ENCODE peak calls at places on chromosomes 5 and 9, in five cellular contexts. S, Y, U, E and C are unnamed samples.

GRCh38 chr5:77066823-77067442 is 20.2 kb downstream of the ZBED3 start:
- DNase-seq in E (no peak), U (no peak), S (no peak), Y (no peak), C (no peak)

GRCh38 chr9:127557466-127557869 is 54.6 kb upstream of the STXBP1 start:
- DNase-seq in Y (no peak), S (peak; percentile 65), E (no peak), U (peak; percentile 70), C (no peak)

GRCh38 chr5:173451651-173452050 is 123.4 kb upstream of the STC2 start:
- DNase-seq in Y (no peak), U (no peak), E (no peak), S (no peak), C (no peak)

GRCh38 chr5:113384787-113385186 is 50.0 kb downstream of the TSSK1B start:
- DNase-seq in U (no peak), S (no peak), Y (no peak), E (no peak), C (no peak)

GRCh38 chr9:79774356-79774755 is 202.6 kb downstream of the TLE4 start:
- DNase-seq in S (no peak), Y (no peak), E (no peak), U (no peak), C (no peak)

GRCh38 chr5:168786142-168786541 is 207.0 kb upstream of the PANK3 start:
- DNase-seq in Y (no peak), U (no peak), E (no peak), S (no peak), C (no peak)

GRCh38 chr9:110571801-110572490 is 7.6 kb downstream of the SVEP1 start:
- DNase-seq in S (no peak), Y (no peak), U (no peak), E (no peak), C (no peak)

GRCh38 chr9:21450733-21451394 is 10.6 kb downstream of the IFNA1 start:
- DNase-seq in U (no peak), E (no peak), Y (no peak), S (no peak), C (no peak)

GRCh38 chr5:87081511-87082372 is 185.9 kb upstream of the RASA1 start:
- DNase-seq in E (peak; percentile 47), S (no peak), Y (no peak), U (peak; percentile 77), C (no peak)

GRCh38 chr5:56676091-56676768 is 139.1 kb upstream of the MAP3K1 start:
- DNase-seq in S (no peak), Y (no peak), U (no peak), E (no peak), C (no peak)

GRCh38 chr9:97386733-97387503 is 25.0 kb upstream of the TDRD7 start:
- DNase-seq in S (peak; percentile 79), U (peak; percentile 58), Y (peak; percentile 11), E (peak; percentile 73), C (no peak)

GRCh38 chr5:11384441-11385250 is 519.6 kb downstream of the CTNND2 start:
- DNase-seq in U (no peak), Y (peak; percentile 42), E (no peak), S (no peak), C (peak; percentile 60)

GRCh38 chr5:157855404-157855994 is 3.4 kb downstream of the CLINT1 start:
- DNase-seq in U (peak; percentile 69), S (no peak), E (no peak), Y (no peak), C (peak; percentile 67)

GRCh38 chr9:129081388-129081889 is 528 bp downstream of the DOLPP1 start:
- DNase-seq in U (no peak), E (no peak), S (no peak), Y (no peak), C (no peak)

GRCh38 chr5:68067353-68067752 is 148.2 kb upstream of the PIK3R1 start:
- DNase-seq in U (no peak), S (no peak), Y (no peak), E (no peak), C (no peak)

GRCh38 chr9:112032009-112032408 is 135.4 kb downstream of the UGCG start:
- DNase-seq in U (no peak), Y (no peak), E (no peak), S (no peak), C (no peak)

GRCh38 chr5:137651022-137651421 is 84.9 kb downstream of the KLHL3 start:
- DNase-seq in Y (no peak), U (no peak), S (no peak), E (no peak), C (no peak)

GRCh38 chr5:97004423-97005060 is 68.7 kb downstream of the LNPEP start:
- DNase-seq in E (no peak), U (no peak), Y (no peak), S (no peak), C (no peak)

GRCh38 chr9:77679088-77679487 is 31.0 kb upstream of the GNA14 start:
- DNase-seq in S (no peak), Y (no peak), U (peak; percentile 46), E (no peak), C (no peak)

GRCh38 chr9:131280660-131281059 is 4.3 kb upstream of the FAM78A start:
- DNase-seq in Y (no peak), E (no peak), U (no peak), S (no peak), C (no peak)

GRCh38 chr9:113578877-113579269 is 115.3 kb downstream of the RGS3 start:
- DNase-seq in Y (no peak), E (peak; percentile 78), U (no peak), S (no peak), C (no peak)

GRCh38 chr5:146052780-146053179 is 52.6 kb downstream of the PLAC8L1 start:
- DNase-seq in E (no peak), S (no peak), Y (no peak), U (peak; percentile 62), C (no peak)